ENCODE peak calls at places on chromosomes 13 and 19, in four cellular contexts. R is tibial nerve, P is heart left ventricle, E is Panc1. O is an unnamed sample.

GRCh38 chr13:33183431-33184130 is 102.0 kb downstream of the STARD13 start:
- DNase-seq in R (no peak), P (no peak), E (no peak), O (no peak)

GRCh38 chr13:99916366-99917103 is 55.0 kb downstream of the ZIC5 start:
- DNase-seq in R (no peak), P (no peak), E (peak), O (no peak)

GRCh38 chr19:49473868-49474544 is at the start of gene FLT3LG:
- DNase-seq in R (peak), P (peak), E (no peak), O (peak)

GRCh38 chr13:75458696-75459422 is 23.1 kb downstream of the TBC1D4 start:
- DNase-seq in R (no peak), P (peak), E (no peak), O (peak)

GRCh38 chr13:21898461-21898860 is 227.6 kb downstream of the FGF9 start:
- DNase-seq in R (no peak), P (no peak), E (no peak), O (no peak)

GRCh38 chr13:106514928-106515634 is 20.4 kb downstream of the EFNB2 start:
- DNase-seq in R (no peak), P (no peak), E (no peak), O (no peak)

GRCh38 chr13:113653264-113654174 is 4.5 kb downstream of the ATP4B start:
- DNase-seq in R (peak), P (peak), E (no peak), O (no peak)

GRCh38 chr19:11821474-11821873 is 7.4 kb downstream of the ZNF440 start:
- DNase-seq in R (no peak), P (no peak), E (no peak), O (no peak)

GRCh38 chr13:26034018-26034417 is 17.8 kb downstream of the SHISA2 start:
- DNase-seq in R (no peak), P (no peak), E (no peak), O (no peak)

GRCh38 chr13:110801044-110801443 is 87.5 kb downstream of the ING1 start:
- DNase-seq in R (no peak), P (no peak), E (no peak), O (no peak)

GRCh38 chr13:110794209-110794608 is 80.7 kb downstream of the ING1 start:
- DNase-seq in R (no peak), P (no peak), E (no peak), O (no peak)

GRCh38 chr13:110797230-110797877 is 83.9 kb downstream of the ING1 start:
- DNase-seq in R (no peak), P (no peak), E (no peak), O (no peak)

GRCh38 chr13:110798595-110798994 is 85.1 kb downstream of the ING1 start:
- DNase-seq in R (no peak), P (no peak), E (no peak), O (no peak)

GRCh38 chr13:110799246-110800236 is 86.0 kb downstream of the ING1 start:
- DNase-seq in R (peak), P (peak), E (no peak), O (no peak)
- H3K4me3 ChIP-seq in R (peak), P (peak), E (no peak), O (peak)

GRCh38 chr13:63190742-63191141 is 1775.1 kb upstream of the PCDH20 start:
- DNase-seq in R (no peak), P (no peak), E (no peak), O (no peak)

GRCh38 chr13:63189712-63190111 is 1774.1 kb upstream of the PCDH20 start:
- DNase-seq in R (no peak), P (no peak), E (no peak), O (no peak)

GRCh38 chr13:63184693-63185092 is 1769.0 kb upstream of the PCDH20 start:
- DNase-seq in R (no peak), P (no peak), E (no peak), O (no peak)

GRCh38 chr13:63190219-63190618 is 1774.6 kb upstream of the PCDH20 start:
- DNase-seq in R (no peak), P (no peak), E (no peak), O (no peak)
- H3K27ac ChIP-seq in R (no peak), P (no peak), E (no peak), O (no peak)

GRCh38 chr19:18119243-18120105 is 21.9 kb downstream of the MAST3 start:
- DNase-seq in R (no peak), P (no peak), E (no peak), O (no peak)
- H3K4me3 ChIP-seq in R (no peak), P (no peak), E (no peak), O (no peak)

DNA sequence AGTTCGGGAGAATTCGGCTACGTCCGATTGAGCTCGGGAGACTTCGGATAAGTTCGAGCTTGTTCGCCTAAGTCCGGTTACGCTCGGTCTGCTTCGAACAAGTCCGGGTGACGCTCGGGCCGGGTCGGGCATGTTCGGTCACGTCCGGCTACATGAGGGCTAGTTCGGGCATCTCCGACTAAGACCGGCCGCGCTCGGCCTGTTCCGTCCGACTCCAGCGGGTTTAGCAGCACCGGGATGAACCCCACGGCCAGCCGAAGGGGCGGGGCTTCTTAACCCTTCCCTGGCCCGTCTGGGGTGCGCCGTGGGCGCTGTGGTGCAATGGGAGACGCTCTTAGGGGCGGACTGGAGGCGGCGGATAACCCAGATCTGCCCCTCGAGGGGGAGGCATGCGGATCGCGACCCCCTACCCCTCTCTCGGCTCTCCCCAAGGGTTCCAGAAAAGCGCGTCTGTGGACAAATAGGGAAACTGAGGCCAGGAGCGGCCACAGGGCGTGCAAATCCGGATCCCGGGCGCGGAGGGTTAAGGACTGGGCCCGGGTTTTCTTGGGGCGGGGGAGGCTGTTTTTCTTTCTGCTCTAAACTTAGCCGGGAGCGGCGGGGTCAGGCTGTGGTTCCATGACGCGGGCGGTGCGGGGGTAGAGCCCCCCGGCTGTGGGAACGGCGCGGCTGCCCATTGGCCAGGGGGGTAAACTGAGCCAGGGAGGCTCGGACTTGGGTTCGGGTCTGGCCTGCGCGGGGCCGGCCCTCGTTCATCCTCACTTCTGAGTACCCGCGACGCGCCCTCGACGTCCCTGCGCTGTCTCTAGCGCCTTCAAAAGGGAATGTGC is 1.5 kb downstream of the PDE4C start:
- DNase-seq in R (peak), P (peak), E (peak), O (peak)
- H3K27ac ChIP-seq in R (peak), P (peak), E (peak), O (peak)

DNA sequence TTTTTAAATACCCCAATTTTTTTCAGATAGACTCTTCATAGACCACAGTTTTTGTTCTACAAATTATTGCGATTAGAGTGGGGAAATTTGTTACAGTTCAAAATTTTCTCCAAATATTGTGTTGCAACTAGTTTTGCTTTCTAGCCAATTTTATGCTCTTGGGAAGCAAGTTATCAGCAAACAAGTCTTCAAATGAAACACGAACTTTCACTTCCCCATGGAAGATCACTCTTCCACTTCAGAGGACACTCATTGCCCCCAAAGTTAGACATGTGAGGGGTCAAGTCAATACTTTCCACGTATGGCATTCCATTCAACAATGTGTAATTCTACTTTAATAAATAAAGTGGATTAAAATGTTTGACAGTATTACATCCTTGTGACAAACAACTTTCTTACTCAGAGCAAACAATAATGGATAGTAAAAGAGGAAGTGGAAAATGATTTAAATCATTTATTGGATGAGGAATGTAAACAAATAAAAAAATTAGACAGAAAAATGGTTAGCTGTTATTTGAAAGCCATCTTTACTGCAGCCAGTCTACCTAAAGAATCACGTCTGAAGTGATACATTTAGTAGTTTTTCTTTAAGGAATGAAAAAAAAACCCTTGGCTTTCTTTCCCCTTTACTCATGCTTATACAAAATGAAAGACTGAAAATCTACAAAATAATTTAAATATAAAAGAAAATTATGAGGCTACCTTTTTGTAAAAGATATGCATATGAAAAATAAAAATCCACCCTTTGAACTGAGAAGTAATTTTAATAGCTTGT is 41.2 kb upstream of the TNFSF11 start:
- DNase-seq in R (no peak), P (no peak), E (no peak), O (no peak)
- H3K4me3 ChIP-seq in R (no peak), P (no peak), E (no peak), O (no peak)